ENCODE peak calls at places on chromosomes 13 and 19, in seven cellular contexts. I is esophagus squamous epithelium, B is spleen, W is tibial nerve, E is breast epithelium, U is endothelial cell of umbilical vein, O is sigmoid colon. A is an unnamed sample.

GRCh38 chr19:54803410-54803809 is at the start of gene KIR2DL4:
- DNase-seq in W (no peak), B (no peak), O (no peak), I (no peak), E (no peak), U (no peak), A (no peak)

GRCh38 chr19:32308436-32309077 is 36.9 kb upstream of the ZNF507 start:
- DNase-seq in O (no peak), B (no peak), U (no peak), I (no peak), W (no peak), E (no peak), A (no peak)

GRCh38 chr13:27171244-27171829 is at the start of gene USP12:
- DNase-seq in O (no peak), E (peak; percentile 53), U (peak; percentile 39), B (no peak), I (no peak), W (peak; percentile 14), A (peak; percentile 58)

GRCh38 chr13:54415753-54416366 is 1387.2 kb downstream of the OLFM4 start:
- DNase-seq in B (no peak), I (no peak), E (no peak), W (no peak), O (no peak), U (no peak), A (no peak)

GRCh38 chr19:2804156-2805004 is 15.3 kb upstream of the ZNF554 start:
- DNase-seq in I (no peak), B (no peak), U (no peak), O (no peak), E (no peak), W (no peak), A (no peak)

GRCh38 chr19:8311461-8312260 is 3.5 kb upstream of the CD320 start:
- DNase-seq in U (peak; percentile 47), E (peak; percentile 83), W (no peak), B (peak; percentile 76), I (no peak), O (peak; percentile 63), A (peak; percentile 32)

GRCh38 chr13:33934936-33935510 is 117.1 kb downstream of the RFC3 start:
- DNase-seq in B (no peak), I (no peak), O (no peak), E (no peak), W (no peak), U (no peak), A (no peak)

GRCh38 chr19:50489461-50490011 is 12.9 kb upstream of the GARIN5A start:
- DNase-seq in O (peak; percentile 56), W (no peak), U (no peak), B (peak; percentile 50), E (no peak), I (no peak), A (peak; percentile 40)

GRCh38 chr13:62537593-62537992 is 1121.9 kb upstream of the PCDH20 start:
- DNase-seq in I (no peak), O (no peak), W (no peak), B (no peak), U (no peak), E (no peak), A (no peak)

GRCh38 chr19:15173746-15174404 is 26.9 kb downstream of the NOTCH3 start:
- DNase-seq in E (no peak), W (no peak), I (no peak), U (no peak), B (no peak), O (no peak), A (no peak)

GRCh38 chr19:8135946-8136618 is 13.3 kb downstream of the FBN3 start:
- DNase-seq in W (no peak), O (no peak), U (no peak), I (no peak), B (no peak), E (no peak), A (no peak)

GRCh38 chr13:72384186-72384823 is 343.1 kb downstream of the MZT1 start:
- DNase-seq in E (no peak), O (no peak), W (no peak), B (no peak), U (peak; percentile 7), I (no peak), A (no peak)

GRCh38 chr19:38388310-38389100 is at the start of gene SPRED3:
- DNase-seq in E (no peak), I (no peak), O (no peak), U (no peak), W (no peak), B (no peak), A (no peak)

GRCh38 chr19:46806651-46807050 is 18.3 kb upstream of the SLC1A5 start:
- DNase-seq in I (no peak), O (no peak), U (no peak), B (no peak), W (no peak), E (no peak), A (no peak)

GRCh38 chr19:2291185-2291751 is 9.3 kb upstream of the PEAK3 start:
- DNase-seq in W (no peak), I (no peak), B (peak; percentile 85), O (no peak), E (no peak), U (peak; percentile 26), A (no peak)

GRCh38 chr19:54462072-54462712 is 1.4 kb downstream of the LENG9 start:
- DNase-seq in W (no peak), I (no peak), O (peak; percentile 71), E (no peak), B (peak; percentile 87), U (peak; percentile 19), A (no peak)

GRCh38 chr19:41276231-41276630 is 12.1 kb downstream of the HNRNPUL1 start:
- DNase-seq in E (no peak), U (no peak), W (no peak), O (no peak), B (no peak), I (no peak), A (no peak)

GRCh38 chr19:18167975-18168645 is 5.5 kb upstream of the IFI30 start:
- DNase-seq in B (peak; percentile 89), U (peak; percentile 24), I (no peak), E (no peak), W (no peak), O (no peak), A (no peak)

GRCh38 chr19:1630811-1631210 is 21.6 kb downstream of the TCF3 start:
- DNase-seq in O (no peak), E (no peak), W (no peak), B (no peak), I (no peak), U (no peak), A (no peak)

GRCh38 chr19:29823581-29824330 is 12.0 kb downstream of the CCNE1 start:
- DNase-seq in E (peak; percentile 25), U (no peak), B (peak; percentile 58), O (no peak), W (no peak), I (no peak), A (no peak)

GRCh38 chr13:114068723-114069322 is 63.6 kb downstream of the RASA3 start:
- DNase-seq in B (peak; percentile 81), I (no peak), E (peak; percentile 41), W (peak; percentile 59), O (peak; percentile 80), U (peak; percentile 53), A (no peak)

GRCh38 chr19:52473655-52474350 is 20.4 kb downstream of the ZNF578 start:
- DNase-seq in I (no peak), O (no peak), B (no peak), W (no peak), U (no peak), E (no peak), A (no peak)

GRCh38 chr13:104414771-104415170 is 1348.6 kb upstream of the SLC10A2 start:
- DNase-seq in E (no peak), B (no peak), O (no peak), U (peak; percentile 22), I (no peak), W (no peak), A (no peak)

GRCh38 chr19:17058236-17058635 is 17.0 kb downstream of the HAUS8 start:
- DNase-seq in I (no peak), B (no peak), E (no peak), W (no peak), U (no peak), O (no peak), A (no peak)
- H3K36me3 ChIP-seq in I (peaks cover 66% of the 10 kb centered on the region), B (peaks cover 12% of the 10 kb centered on the region), E (peaks cover 13% of the 10 kb centered on the region), W (no peaks in the 10 kb centered on the region), U (peaks cover 6% of the 10 kb centered on the region), O (peaks cover 44% of the 10 kb centered on the region), A (no peaks in the 10 kb centered on the region)

DNA sequence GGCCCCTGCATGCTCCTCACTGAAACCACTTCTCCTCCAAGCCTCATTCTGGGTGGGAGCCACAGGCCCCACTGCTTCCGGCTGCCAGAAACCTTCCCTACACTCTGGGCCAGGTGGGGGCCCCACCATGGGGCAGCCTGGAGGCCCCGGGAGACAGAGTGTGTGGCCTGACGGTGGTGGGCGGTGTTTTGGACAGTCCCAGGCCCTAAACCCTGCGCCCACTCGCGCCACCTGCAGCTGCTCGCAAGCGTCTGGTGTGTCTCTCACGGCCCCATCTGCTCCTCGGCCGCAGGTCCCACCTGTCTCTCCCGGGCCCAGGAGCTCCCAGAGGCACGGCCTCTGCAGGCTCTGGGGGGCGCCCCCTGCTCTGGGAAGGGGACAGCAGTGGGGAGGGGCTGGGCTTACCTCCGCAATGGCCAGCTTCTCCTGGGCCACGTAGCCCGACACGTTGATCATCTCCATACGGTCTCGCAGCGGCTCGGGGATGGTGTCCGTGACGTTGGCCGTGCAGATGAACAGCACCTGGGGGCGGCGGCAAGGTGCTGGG is 5.6 kb downstream of the RPL36 start:
- DNase-seq in U (no peak), I (no peak), W (no peak), O (peak; percentile 61), E (no peak), B (peak; percentile 74), A (peak; percentile 47)
- TF ChIP-seq POLR2A in U (peak; percentile 28), I (no peak), W (no peak), O (no peak), E (no peak), B (no peak), A (no peak)

DNA sequence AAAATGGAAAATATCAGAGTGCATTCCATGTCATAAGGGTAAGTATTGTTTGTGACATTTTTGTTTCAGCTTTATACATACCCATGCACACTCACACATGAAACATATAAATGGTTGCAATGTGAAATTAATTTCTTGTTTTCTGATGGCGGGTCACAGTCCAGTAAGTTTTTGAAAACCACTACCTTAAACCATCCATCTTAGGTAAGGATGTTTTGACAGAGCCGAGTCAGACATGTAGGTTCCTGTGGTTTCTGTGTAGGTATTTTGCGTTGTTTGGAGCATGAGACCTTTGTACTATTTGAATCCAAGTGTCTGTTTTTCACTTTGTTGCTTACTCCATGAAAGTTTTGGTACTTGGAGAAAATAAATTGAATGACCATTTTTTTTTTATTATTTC is 121.7 kb downstream of the B3GLCT start:
- DNase-seq in E (no peak), I (no peak), W (no peak), B (no peak), O (no peak), U (no peak), A (no peak)
- TF ChIP-seq CTCF in E (no peak), I (no peak), W (no peak), B (no peak), O (no peak), U (no peak), A (no peak)

DNA sequence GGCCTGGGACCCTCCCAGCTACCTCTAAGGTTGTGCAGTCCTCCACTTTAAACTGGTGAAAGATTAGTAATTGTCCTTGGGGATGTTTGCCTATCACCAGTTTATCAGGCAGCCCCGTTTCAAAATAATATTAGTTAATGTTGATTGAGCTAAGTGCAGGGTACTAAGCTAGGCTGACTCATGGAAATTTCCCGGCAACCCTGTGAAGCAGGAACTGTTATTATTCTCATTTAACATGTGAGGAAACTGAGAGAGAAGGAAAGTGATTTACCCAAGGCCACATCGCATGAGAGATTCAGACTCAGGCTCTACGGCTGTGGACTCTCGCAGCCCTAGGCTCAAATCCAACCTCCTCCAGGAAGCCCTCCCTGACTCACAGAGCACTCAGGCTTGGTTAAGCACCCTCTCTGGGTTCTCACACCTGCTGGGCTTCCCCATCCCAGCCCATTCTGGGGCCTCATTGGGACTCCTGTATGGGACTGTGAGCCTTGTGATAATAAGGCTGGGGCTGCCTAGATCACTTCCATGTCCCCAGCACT is 19.7 kb downstream of the CLPTM1 start:
- DNase-seq in U (no peak), B (no peak), O (no peak), E (no peak), I (no peak), W (no peak), A (no peak)
- H3K36me3 ChIP-seq in U (peaks cover 45% of the 10 kb centered on the region), B (peaks cover 8% of the 10 kb centered on the region), O (peaks cover 88% of the 10 kb centered on the region), E (peaks cover 7% of the 10 kb centered on the region), I (peaks cover 88% of the 10 kb centered on the region), W (peaks cover 4% of the 10 kb centered on the region), A (peaks cover 10% of the 10 kb centered on the region)